ENCODE peak calls at places on chromosomes 7 and 10, in seven cellular contexts. One of them, this sample, is unnamed.

GRCh38 chr7:26508481-26508880 is 216.8 kb downstream of the SNX10 start:
- DNase-seq in CD8-positive, alpha-beta T cell: no peak
- DNase-seq in Panc1: no peak
- DNase-seq in cardiac muscle cell: no peak
- DNase-seq in Caco-2: no peak
- DNase-seq in ovary: no peak
- DNase-seq in kidney epithelial cell: no peak
- DNase-seq in this sample: no peak

GRCh38 chr7:37284805-37285211 is 163.9 kb downstream of the ELMO1 start:
- DNase-seq in CD8-positive, alpha-beta T cell: peak; percentile 39
- DNase-seq in Panc1: peak; percentile 35
- DNase-seq in cardiac muscle cell: peak; percentile 71
- DNase-seq in Caco-2: peak; percentile 52
- DNase-seq in ovary: peak; percentile 87
- DNase-seq in kidney epithelial cell: no peak
- DNase-seq in this sample: peak; percentile 2

GRCh38 chr7:3805151-3805550 is 504.1 kb downstream of the SDK1 start:
- DNase-seq in CD8-positive, alpha-beta T cell: no peak
- DNase-seq in Panc1: no peak
- DNase-seq in cardiac muscle cell: no peak
- DNase-seq in Caco-2: no peak
- DNase-seq in ovary: no peak
- DNase-seq in kidney epithelial cell: no peak
- DNase-seq in this sample: peak; percentile 65

GRCh38 chr10:120508393-120508792 is 51.4 kb downstream of the PLPP4 start:
- DNase-seq in CD8-positive, alpha-beta T cell: no peak
- DNase-seq in Panc1: no peak
- DNase-seq in cardiac muscle cell: no peak
- DNase-seq in Caco-2: no peak
- DNase-seq in ovary: no peak
- DNase-seq in kidney epithelial cell: peak; percentile 95
- DNase-seq in this sample: peak; percentile 64

GRCh38 chr7:123716877-123717276 is 31.9 kb downstream of the WASL start:
- DNase-seq in CD8-positive, alpha-beta T cell: no peak
- DNase-seq in Panc1: no peak
- DNase-seq in cardiac muscle cell: no peak
- DNase-seq in Caco-2: no peak
- DNase-seq in ovary: no peak
- DNase-seq in kidney epithelial cell: no peak
- DNase-seq in this sample: no peak

GRCh38 chr10:54796876-54797275 is 4.2 kb downstream of the PCDH15 start:
- DNase-seq in CD8-positive, alpha-beta T cell: no peak
- DNase-seq in Panc1: no peak
- DNase-seq in cardiac muscle cell: no peak
- DNase-seq in Caco-2: no peak
- DNase-seq in ovary: no peak
- DNase-seq in kidney epithelial cell: no peak
- DNase-seq in this sample: no peak

GRCh38 chr7:24829787-24830186 is 72.5 kb upstream of the GSDME start:
- DNase-seq in CD8-positive, alpha-beta T cell: no peak
- DNase-seq in Panc1: no peak
- DNase-seq in cardiac muscle cell: peak; percentile 29
- DNase-seq in Caco-2: no peak
- DNase-seq in ovary: no peak
- DNase-seq in kidney epithelial cell: no peak
- DNase-seq in this sample: peak; percentile 60

GRCh38 chr7:44978511-44979366 is at the start of gene MYO1G:
- DNase-seq in CD8-positive, alpha-beta T cell: peak; percentile 83
- DNase-seq in Panc1: no peak
- DNase-seq in cardiac muscle cell: no peak
- DNase-seq in Caco-2: no peak
- DNase-seq in ovary: no peak
- DNase-seq in kidney epithelial cell: no peak
- DNase-seq in this sample: no peak

GRCh38 chr10:70668454-70668970 is 3.8 kb upstream of the ADAMTS14 start:
- DNase-seq in CD8-positive, alpha-beta T cell: no peak
- DNase-seq in Panc1: no peak
- DNase-seq in cardiac muscle cell: peak; percentile 21
- DNase-seq in Caco-2: no peak
- DNase-seq in ovary: no peak
- DNase-seq in kidney epithelial cell: no peak
- DNase-seq in this sample: peak; percentile 57

GRCh38 chr7:150405584-150406310 is 26.6 kb downstream of the ZNF775 start:
- DNase-seq in CD8-positive, alpha-beta T cell: no peak
- DNase-seq in Panc1: no peak
- DNase-seq in cardiac muscle cell: no peak
- DNase-seq in Caco-2: peak; percentile 42
- DNase-seq in ovary: no peak
- DNase-seq in kidney epithelial cell: no peak
- DNase-seq in this sample: peak; percentile 27

GRCh38 chr7:87784424-87784823 is 91.7 kb downstream of the SLC25A40 start:
- DNase-seq in CD8-positive, alpha-beta T cell: no peak
- DNase-seq in Panc1: no peak
- DNase-seq in cardiac muscle cell: peak; percentile 2
- DNase-seq in Caco-2: no peak
- DNase-seq in ovary: no peak
- DNase-seq in kidney epithelial cell: no peak
- DNase-seq in this sample: peak; percentile 9

GRCh38 chr10:31648966-31649365 is 279.7 kb downstream of the ARHGAP12 start:
- DNase-seq in CD8-positive, alpha-beta T cell: no peak
- DNase-seq in Panc1: no peak
- DNase-seq in cardiac muscle cell: peak; percentile 49
- DNase-seq in Caco-2: no peak
- DNase-seq in ovary: no peak
- DNase-seq in kidney epithelial cell: no peak
- DNase-seq in this sample: no peak

GRCh38 chr10:34801066-34801738 is 13.9 kb downstream of the PARD3 start:
- DNase-seq in CD8-positive, alpha-beta T cell: no peak
- DNase-seq in Panc1: no peak
- DNase-seq in cardiac muscle cell: peak; percentile 35
- DNase-seq in Caco-2: no peak
- DNase-seq in ovary: no peak
- DNase-seq in kidney epithelial cell: no peak
- DNase-seq in this sample: no peak

GRCh38 chr7:150410680-150411346 is 31.7 kb downstream of the ZNF775 start:
- DNase-seq in CD8-positive, alpha-beta T cell: no peak
- DNase-seq in Panc1: no peak
- DNase-seq in cardiac muscle cell: no peak
- DNase-seq in Caco-2: no peak
- DNase-seq in ovary: peak; percentile 65
- DNase-seq in kidney epithelial cell: no peak
- DNase-seq in this sample: no peak

GRCh38 chr10:119449760-119450461 is 92.6 kb downstream of the RGS10 start:
- DNase-seq in CD8-positive, alpha-beta T cell: no peak
- DNase-seq in Panc1: no peak
- DNase-seq in cardiac muscle cell: peak; percentile 95
- DNase-seq in Caco-2: no peak
- DNase-seq in ovary: peak; percentile 87
- DNase-seq in kidney epithelial cell: no peak
- DNase-seq in this sample: peak; percentile 80

GRCh38 chr7:13257661-13258060 is 570.2 kb downstream of the ARL4A start:
- DNase-seq in CD8-positive, alpha-beta T cell: no peak
- DNase-seq in Panc1: no peak
- DNase-seq in cardiac muscle cell: no peak
- DNase-seq in Caco-2: no peak
- DNase-seq in ovary: no peak
- DNase-seq in kidney epithelial cell: no peak
- DNase-seq in this sample: peak; percentile 21

GRCh38 chr7:33979807-33980355 is 74.5 kb downstream of the BMPER start:
- DNase-seq in CD8-positive, alpha-beta T cell: no peak
- DNase-seq in Panc1: no peak
- DNase-seq in cardiac muscle cell: peak; percentile 75
- DNase-seq in Caco-2: no peak
- DNase-seq in ovary: no peak
- DNase-seq in kidney epithelial cell: no peak
- DNase-seq in this sample: peak; percentile 95

GRCh38 chr10:14798631-14799030 is 23.9 kb upstream of the FAM107B start:
- DNase-seq in CD8-positive, alpha-beta T cell: no peak
- DNase-seq in Panc1: no peak
- DNase-seq in cardiac muscle cell: no peak
- DNase-seq in Caco-2: no peak
- DNase-seq in ovary: no peak
- DNase-seq in kidney epithelial cell: no peak
- DNase-seq in this sample: no peak

GRCh38 chr10:14617850-14618249 is 156.8 kb downstream of the FAM107B start:
- DNase-seq in CD8-positive, alpha-beta T cell: no peak
- DNase-seq in Panc1: no peak
- DNase-seq in cardiac muscle cell: peak; percentile 80
- DNase-seq in Caco-2: no peak
- DNase-seq in ovary: no peak
- DNase-seq in kidney epithelial cell: no peak
- DNase-seq in this sample: no peak

GRCh38 chr7:66206116-66206908 is 1.2 kb downstream of the TPST1 start:
- DNase-seq in CD8-positive, alpha-beta T cell: no peak
- DNase-seq in Panc1: no peak
- DNase-seq in cardiac muscle cell: peak; percentile 15
- DNase-seq in Caco-2: no peak
- DNase-seq in ovary: no peak
- DNase-seq in kidney epithelial cell: no peak
- DNase-seq in this sample: no peak

GRCh38 chr7:134083766-134084487 is 43.2 kb upstream of the LRGUK start:
- DNase-seq in CD8-positive, alpha-beta T cell: no peak
- DNase-seq in Panc1: no peak
- DNase-seq in cardiac muscle cell: no peak
- DNase-seq in Caco-2: no peak
- DNase-seq in ovary: no peak
- DNase-seq in kidney epithelial cell: no peak
- DNase-seq in this sample: peak; percentile 15

GRCh38 chr7:44080686-44081265 is 1.6 kb downstream of the POLM start:
- DNase-seq in CD8-positive, alpha-beta T cell: no peak
- DNase-seq in Panc1: no peak
- DNase-seq in cardiac muscle cell: no peak
- DNase-seq in Caco-2: no peak
- DNase-seq in ovary: no peak
- DNase-seq in kidney epithelial cell: no peak
- DNase-seq in this sample: no peak

GRCh38 chr10:3364768-3365480 is 192.3 kb upstream of the PITRM1 start:
- DNase-seq in CD8-positive, alpha-beta T cell: no peak
- DNase-seq in Panc1: peak; percentile 48
- DNase-seq in cardiac muscle cell: no peak
- DNase-seq in Caco-2: peak; percentile 64
- DNase-seq in ovary: no peak
- DNase-seq in kidney epithelial cell: no peak
- DNase-seq in this sample: no peak

GRCh38 chr7:80134105-80134535 is 511 bp upstream of the GNAI1 start:
- DNase-seq in CD8-positive, alpha-beta T cell: no peak
- DNase-seq in Panc1: no peak
- DNase-seq in cardiac muscle cell: no peak
- DNase-seq in Caco-2: no peak
- DNase-seq in ovary: no peak
- DNase-seq in kidney epithelial cell: no peak
- DNase-seq in this sample: no peak

GRCh38 chr7:131735151-131735550 is 178.7 kb upstream of the PODXL start:
- DNase-seq in CD8-positive, alpha-beta T cell: no peak
- DNase-seq in Panc1: no peak
- DNase-seq in cardiac muscle cell: peak; percentile 16
- DNase-seq in Caco-2: no peak
- DNase-seq in ovary: no peak
- DNase-seq in kidney epithelial cell: no peak
- DNase-seq in this sample: no peak

GRCh38 chr10:98577168-98577567 is 130.4 kb upstream of the HPS1 start:
- DNase-seq in CD8-positive, alpha-beta T cell: no peak
- DNase-seq in Panc1: no peak
- DNase-seq in cardiac muscle cell: no peak
- DNase-seq in Caco-2: no peak
- DNase-seq in ovary: no peak
- DNase-seq in kidney epithelial cell: no peak
- DNase-seq in this sample: no peak

GRCh38 chr10:5373891-5374611 is 9.3 kb downstream of the UCN3 start:
- DNase-seq in CD8-positive, alpha-beta T cell: no peak
- DNase-seq in Panc1: no peak
- DNase-seq in cardiac muscle cell: no peak
- DNase-seq in Caco-2: no peak
- DNase-seq in ovary: no peak
- DNase-seq in kidney epithelial cell: no peak
- DNase-seq in this sample: no peak
- H3K27me3 ChIP-seq in CD8-positive, alpha-beta T cell: peaks cover 2% of the 10 kb centered on the region
- H3K27me3 ChIP-seq in Panc1: no peaks in the 10 kb centered on the region
- H3K27me3 ChIP-seq in cardiac muscle cell: no peaks in the 10 kb centered on the region
- H3K27me3 ChIP-seq in Caco-2: no peaks in the 10 kb centered on the region
- H3K27me3 ChIP-seq in ovary: no peaks in the 10 kb centered on the region
- H3K27me3 ChIP-seq in kidney epithelial cell: no peaks in the 10 kb centered on the region
- H3K27me3 ChIP-seq in this sample: no peaks in the 10 kb centered on the region

DNA sequence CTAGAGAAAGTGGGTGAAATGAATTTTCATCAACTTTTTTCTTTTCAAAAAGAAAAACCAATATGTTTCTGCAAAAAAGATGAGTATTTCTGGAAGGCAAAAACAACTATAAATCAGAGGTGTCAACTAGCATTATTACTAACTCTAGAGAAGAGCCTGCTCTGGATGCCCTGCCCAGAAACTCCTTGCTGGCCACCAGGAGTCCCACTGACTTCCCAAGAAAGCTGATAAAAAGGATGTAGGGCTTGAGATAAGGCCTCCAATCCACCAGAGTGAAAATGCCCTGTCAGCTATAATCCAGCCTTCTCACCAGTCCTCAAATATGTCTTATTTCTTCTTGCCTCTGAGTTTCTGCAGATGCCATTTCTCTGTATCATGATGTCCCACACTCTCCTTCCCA is 16.7 kb upstream of the FZD1 start:
- DNase-seq in CD8-positive, alpha-beta T cell: no peak
- DNase-seq in Panc1: no peak
- DNase-seq in cardiac muscle cell: no peak
- DNase-seq in Caco-2: no peak
- DNase-seq in ovary: no peak
- DNase-seq in kidney epithelial cell: no peak
- DNase-seq in this sample: no peak
- TF ChIP-seq CTCF in CD8-positive, alpha-beta T cell: no peak
- TF ChIP-seq CTCF in Panc1: no peak
- TF ChIP-seq CTCF in cardiac muscle cell: peak; percentile 16
- TF ChIP-seq CTCF in Caco-2: no peak
- TF ChIP-seq CTCF in ovary: no peak
- TF ChIP-seq CTCF in kidney epithelial cell: no peak
- TF ChIP-seq CTCF in this sample: peak; percentile 38

DNA sequence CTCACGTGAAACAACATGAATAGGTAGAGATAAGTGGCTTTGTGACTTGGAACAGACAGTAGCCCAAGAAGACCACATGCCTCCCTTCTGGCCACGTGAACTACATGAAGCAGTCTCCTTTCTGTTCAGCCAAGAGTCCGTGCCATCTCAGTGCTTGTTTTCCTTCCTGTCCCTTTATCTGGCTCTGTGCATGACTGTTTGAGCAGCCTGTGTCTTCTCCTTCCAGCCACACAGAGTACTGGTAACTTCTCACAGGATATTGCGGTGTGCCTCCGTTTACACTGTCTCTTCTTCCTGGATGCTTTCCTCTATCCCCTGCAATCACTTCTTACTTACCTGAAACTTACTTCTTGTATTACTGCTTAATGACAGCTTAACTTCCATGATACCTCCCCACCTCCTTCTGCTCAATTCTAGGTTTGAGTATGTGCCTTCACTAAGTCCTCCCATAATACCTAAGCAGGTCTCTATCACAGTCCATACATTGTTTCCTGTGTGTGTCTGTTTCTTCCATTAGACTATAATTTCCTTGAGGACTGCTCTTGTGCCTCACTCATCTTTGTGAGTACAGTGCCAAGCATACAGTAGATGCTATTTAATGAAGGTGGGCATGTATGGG is 748.7 kb downstream of the AUTS2 start:
- DNase-seq in CD8-positive, alpha-beta T cell: no peak
- DNase-seq in Panc1: no peak
- DNase-seq in cardiac muscle cell: no peak
- DNase-seq in Caco-2: no peak
- DNase-seq in ovary: no peak
- DNase-seq in kidney epithelial cell: no peak
- DNase-seq in this sample: no peak
- H3K27me3 ChIP-seq in CD8-positive, alpha-beta T cell: no peaks in the 10 kb centered on the region
- H3K27me3 ChIP-seq in Panc1: no peaks in the 10 kb centered on the region
- H3K27me3 ChIP-seq in cardiac muscle cell: no peaks in the 10 kb centered on the region
- H3K27me3 ChIP-seq in Caco-2: no peaks in the 10 kb centered on the region
- H3K27me3 ChIP-seq in ovary: no peaks in the 10 kb centered on the region
- H3K27me3 ChIP-seq in kidney epithelial cell: no peaks in the 10 kb centered on the region
- H3K27me3 ChIP-seq in this sample: no peaks in the 10 kb centered on the region

GRCh38 chr7:141012044-141012685 is 2.6 kb downstream of the MRPS33 start:
- DNase-seq in CD8-positive, alpha-beta T cell: peak; percentile 75
- DNase-seq in Panc1: peak; percentile 59
- DNase-seq in cardiac muscle cell: peak; percentile 68
- DNase-seq in Caco-2: peak; percentile 81
- DNase-seq in ovary: peak; percentile 49
- DNase-seq in kidney epithelial cell: peak; percentile 26
- DNase-seq in this sample: peak; percentile 58
- TF ChIP-seq CTCF in CD8-positive, alpha-beta T cell: peak; percentile 61
- TF ChIP-seq CTCF in Panc1: peak; percentile 68
- TF ChIP-seq CTCF in cardiac muscle cell: peak; percentile 53
- TF ChIP-seq CTCF in Caco-2: peak; percentile 59
- TF ChIP-seq CTCF in ovary: peak; percentile 17
- TF ChIP-seq CTCF in kidney epithelial cell: peak; percentile 65
- TF ChIP-seq CTCF in this sample: peak; percentile 70